ENCODE peak calls at places on chromosomes 3 and 15, in ten cellular contexts. M is HEK293T, X is HT1080, H is GM10248, V is GM03348, O is esophagus squamous epithelium, I is NCI-H82, J is germinal center, C is upper lobe of right lung, W is NCI-H774. N is an unnamed sample.

GRCh38 chr15:66132251-66132816 is 121.2 kb downstream of the MEGF11 start:
- DNase-seq in M (no peak), X (no peak), H (no peak), V (no peak), O (no peak), I (peak), J (no peak), C (no peak), W (no peak), N (no peak)

GRCh38 chr3:4883011-4883410 is 96.2 kb upstream of the BHLHE40 start:
- DNase-seq in M (no peak), X (no peak), H (no peak), V (no peak), O (no peak), I (no peak), J (no peak), C (no peak), W (no peak), N (no peak)

GRCh38 chr3:133475245-133476010 is 75.6 kb downstream of the BFSP2 start:
- DNase-seq in M (no peak), X (no peak), H (peak), V (no peak), O (no peak), I (peak), J (peak), C (no peak), W (peak), N (no peak)

GRCh38 chr3:110376119-110376518 is 695.5 kb upstream of the NECTIN3 start:
- DNase-seq in M (no peak), X (no peak), H (no peak), V (no peak), O (no peak), I (no peak), J (no peak), C (no peak), W (no peak), N (no peak)

GRCh38 chr3:194837457-194838135 is 151.9 kb downstream of the FAM43A start:
- DNase-seq in M (no peak), X (no peak), H (no peak), V (no peak), O (no peak), I (no peak), J (no peak), C (no peak), W (no peak), N (no peak)

GRCh38 chr3:21624514-21624913 is 126.5 kb downstream of the ZNF385D start:
- DNase-seq in M (no peak), X (no peak), H (no peak), V (no peak), O (no peak), I (no peak), J (no peak), C (no peak), W (no peak), N (no peak)

GRCh38 chr3:136955813-136956212 is 2.0 kb upstream of the IL20RB start:
- DNase-seq in M (no peak), X (peak), H (no peak), V (peak), O (no peak), I (no peak), J (no peak), C (no peak), W (no peak), N (peak)

GRCh38 chr3:116863842-116864626 is 154.5 kb downstream of the TUSC7 start:
- DNase-seq in M (peak), X (peak), H (peak), V (peak), O (no peak), I (peak), J (peak), C (no peak), W (peak), N (peak)

GRCh38 chr15:63887630-63888029 is 53.9 kb upstream of the HERC1 start:
- DNase-seq in M (no peak), X (no peak), H (no peak), V (no peak), O (no peak), I (no peak), J (no peak), C (peak), W (no peak), N (no peak)

N was measured in AG08395.